ENCODE peak calls at places on chromosomes 13 and 19, in six cellular contexts. U is omental fat pad, L is foreskin fibroblast, W is lower leg skin, Z is choroid plexus epithelial cell, E is H9. I is an unnamed sample.

GRCh38 chr19:958967-959685 is 25.0 kb upstream of the WDR18 start:
- DNase-seq in U (no peak), L (no peak), W (no peak), Z (peak; percentile 58), E (no peak), I (no peak)

GRCh38 chr13:20824762-20825161 is 51.0 kb upstream of the EEF1AKMT1 start:
- DNase-seq in U (no peak), L (no peak), W (no peak), Z (peak; percentile 39), E (no peak), I (no peak)

GRCh38 chr13:110372676-110373075 is 65.6 kb downstream of the COL4A2 start:
- DNase-seq in U (no peak), L (no peak), W (no peak), Z (no peak), E (no peak), I (no peak)

GRCh38 chr13:53064721-53065120 is 36.1 kb downstream of the OLFM4 start:
- DNase-seq in U (no peak), L (no peak), W (no peak), Z (no peak), E (no peak), I (no peak)

GRCh38 chr13:100512422-100512821 is 76.2 kb downstream of the GGACT start:
- DNase-seq in U (no peak), L (no peak), W (no peak), Z (peak; percentile 67), E (no peak), I (no peak)

GRCh38 chr13:66864627-66865026 is 365.5 kb downstream of the PCDH9 start:
- DNase-seq in U (no peak), L (no peak), W (no peak), Z (no peak), E (no peak), I (no peak)

GRCh38 chr19:4102339-4103072 is 21.4 kb downstream of the MAP2K2 start:
- DNase-seq in U (no peak), L (no peak), W (no peak), Z (no peak), E (no peak), I (no peak)

GRCh38 chr13:26508885-26509284 is 48.6 kb upstream of the WASF3 start:
- DNase-seq in U (peak; percentile 79), L (peak; percentile 73), W (peak; percentile 85), Z (peak; percentile 91), E (no peak), I (no peak)

GRCh38 chr13:97892717-97893116 is 60.8 kb upstream of the IPO5 start:
- DNase-seq in U (no peak), L (peak; percentile 60), W (no peak), Z (peak; percentile 38), E (no peak), I (no peak)

GRCh38 chr13:113776231-113777125 is 17.5 kb downstream of the TMEM255B start:
- DNase-seq in U (no peak), L (no peak), W (no peak), Z (no peak), E (no peak), I (no peak)

GRCh38 chr19:49812997-49813861 is at the start of gene FUZ:
- DNase-seq in U (peak; percentile 82), L (peak; percentile 98), W (peak; percentile 98), Z (peak; percentile 99), E (peak; percentile 99), I (peak; percentile 98)
- TF ChIP-seq CTCF in U (no peak), L (no peak), W (no peak), Z (peak; percentile 60), E (peak; percentile 63), I (no peak)

GRCh38 chr19:11551603-11552235 is 7.3 kb downstream of the ELOF1 start:
- DNase-seq in U (no peak), L (no peak), W (no peak), Z (no peak), E (peak; percentile 73), I (no peak)
- TF ChIP-seq CTCF in U (no peak), L (peak; percentile 14), W (no peak), Z (peak; percentile 70), E (peak; percentile 75), I (no peak)

DNA sequence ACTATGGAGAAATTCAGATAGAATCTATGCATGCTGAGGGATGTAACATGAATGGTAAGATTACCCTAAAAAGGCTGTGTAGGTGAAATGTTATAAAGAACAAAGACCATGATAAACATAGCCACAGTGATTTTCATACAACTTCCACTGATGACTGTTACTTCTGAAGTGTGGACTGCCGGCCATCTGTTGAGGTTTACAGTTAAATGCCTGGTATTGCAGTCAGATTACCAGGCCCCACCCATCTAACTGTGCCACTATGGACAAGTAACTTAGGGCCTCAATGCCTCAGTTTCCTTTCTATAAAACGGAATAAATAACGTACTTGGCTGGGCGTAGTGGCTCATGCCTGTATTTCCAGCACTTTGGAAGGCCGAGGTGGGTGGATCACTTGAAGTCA is 395.6 kb downstream of the KLF12 start:
- DNase-seq in U (no peak), L (no peak), W (no peak), Z (no peak), E (no peak), I (no peak)
- TF ChIP-seq CTCF in U (no peak), L (no peak), W (no peak), Z (no peak), E (no peak), I (no peak)

DNA sequence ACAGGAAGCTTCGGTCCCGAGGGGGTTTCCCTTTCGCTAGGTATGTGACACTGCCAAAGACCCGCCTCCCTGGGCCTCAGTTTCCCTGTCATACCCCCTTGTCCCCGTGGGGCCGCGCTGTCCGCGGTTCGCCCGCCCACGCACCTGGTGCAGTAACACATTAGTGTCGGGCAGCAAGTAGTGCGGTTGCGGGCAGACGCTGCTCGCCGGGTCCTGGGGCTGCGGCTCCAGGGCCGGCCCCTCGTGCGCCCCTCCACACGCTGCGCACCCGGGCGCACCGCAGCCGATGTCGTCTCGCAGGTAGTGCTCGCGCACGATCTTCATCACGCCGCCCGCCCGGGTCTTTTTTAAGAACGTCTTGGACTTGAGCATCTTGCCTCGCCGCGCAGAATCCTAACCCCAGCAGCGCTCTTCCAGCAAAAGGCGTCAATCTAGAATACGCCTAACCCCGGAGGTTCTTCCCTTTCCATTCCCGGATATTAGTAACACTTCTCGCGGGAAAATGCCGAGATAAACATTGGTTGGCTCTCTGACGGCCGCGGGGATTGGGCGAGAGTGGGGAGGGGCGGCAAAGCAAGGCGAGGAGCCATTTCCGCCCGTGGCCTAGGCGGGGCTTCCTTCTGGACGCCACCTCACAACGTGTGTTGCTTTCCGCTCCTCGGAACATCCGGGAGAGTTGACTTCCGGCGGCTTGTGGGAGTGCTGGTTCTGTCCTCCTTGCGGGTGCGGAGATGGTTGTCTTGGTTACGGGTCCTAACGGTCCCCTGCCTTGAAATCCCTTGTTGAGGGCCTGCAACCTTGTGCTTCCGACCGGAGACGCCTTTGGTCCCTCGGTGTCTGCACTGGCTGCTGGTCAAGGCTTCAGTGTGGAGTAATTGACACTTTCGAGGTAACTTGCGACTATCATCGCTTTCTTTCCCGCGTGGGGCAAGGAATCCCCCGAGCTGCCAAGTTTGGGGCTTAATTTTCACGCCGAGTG is at the start of the genes DIS3 and PIBF1:
- DNase-seq in U (peak; percentile 83), L (peak; percentile 97), W (peak; percentile 98), Z (peak; percentile 99), E (peak; percentile 99), I (peak; percentile 98)
- TF ChIP-seq CTCF in U (no peak), L (peak; percentile 5), W (no peak), Z (no peak), E (no peak), I (no peak)

I was measured in left lung.